ENCODE peak calls at places on chromosome 7, in seven cellular contexts. J is progenitor cell of endocrine pancreas, D is H9, C is GM10248, N is tibial artery, B is GM20000, V is fibroblast of mammary gland. G is an unnamed sample.

GRCh38 chr7:37714606-37715005 is 31.0 kb downstream of the GPR141 start:
- DNase-seq in N (no peak), J (no peak), D (no peak), C (no peak), V (no peak), B (no peak), G (no peak)

GRCh38 chr7:123682690-123683089 is 27.0 kb downstream of the LMOD2 start:
- DNase-seq in C (no peak), V (peak), B (peak), D (no peak), N (no peak), J (no peak), G (no peak)

GRCh38 chr7:4574851-4575250 is 107.2 kb upstream of the FOXK1 start:
- DNase-seq in J (no peak), N (no peak), C (no peak), D (no peak), B (no peak), V (no peak), G (no peak)

GRCh38 chr7:110541962-110542361 is 549.0 kb upstream of the LRRN3 start:
- DNase-seq in D (no peak), B (no peak), C (no peak), J (no peak), N (no peak), V (no peak), G (no peak)

GRCh38 chr7:4739528-4739992 is 35.9 kb upstream of the AP5Z1 start:
- DNase-seq in B (no peak), C (no peak), D (no peak), J (no peak), N (no peak), V (peak), G (no peak)

GRCh38 chr7:98754041-98754479 is 115.8 kb downstream of the TMEM130 start:
- DNase-seq in N (no peak), B (no peak), C (no peak), J (no peak), V (no peak), D (peak), G (no peak)

GRCh38 chr7:122303971-122304603 is 463 bp downstream of the FEZF1 start:
- DNase-seq in N (no peak), B (no peak), D (peak), C (no peak), V (no peak), J (no peak), G (peak)

GRCh38 chr7:27723086-27723485 is 16.9 kb upstream of the TAX1BP1 start:
- DNase-seq in N (no peak), B (no peak), D (no peak), C (no peak), V (no peak), J (no peak), G (no peak)

GRCh38 chr7:100169147-100169850 is 882 bp upstream of the GAL3ST4 start:
- DNase-seq in B (peak), D (no peak), C (no peak), J (no peak), N (no peak), V (no peak), G (peak)

GRCh38 chr7:121398246-121398645 is 2.1 kb upstream of the FAM3C start:
- DNase-seq in V (no peak), B (no peak), C (no peak), J (no peak), N (no peak), D (no peak), G (no peak)

GRCh38 chr7:141354251-141354650 is 197.0 kb upstream of the AGK start:
- DNase-seq in V (peak), C (no peak), D (no peak), N (no peak), B (no peak), J (no peak), G (no peak)

GRCh38 chr7:99407849-99408346 is 499 bp downstream of the PDAP1 start:
- DNase-seq in V (peak), C (no peak), D (no peak), J (no peak), B (no peak), N (peak), G (no peak)

GRCh38 chr7:74525881-74526280 is 72.2 kb downstream of the GTF2IRD1 start:
- DNase-seq in J (no peak), C (no peak), D (peak), N (no peak), V (no peak), B (no peak), G (no peak)

GRCh38 chr7:107469836-107470416 is at the start of gene GPR22:
- DNase-seq in B (no peak), D (no peak), V (no peak), C (no peak), J (no peak), N (no peak), G (no peak)

GRCh38 chr7:158355456-158356065 is 232.1 kb downstream of the PTPRN2 start:
- DNase-seq in D (peak), N (no peak), C (no peak), J (no peak), B (no peak), V (no peak), G (peak)

GRCh38 chr7:26081627-26082026 is 70.4 kb upstream of the NFE2L3 start:
- DNase-seq in N (no peak), D (no peak), J (no peak), V (no peak), B (no peak), C (no peak), G (no peak)

GRCh38 chr7:2523461-2523905 is 3.9 kb downstream of the LFNG start:
- DNase-seq in D (peak), V (no peak), J (no peak), B (no peak), C (no peak), N (no peak), G (no peak)

GRCh38 chr7:158783595-158783994 is 45.7 kb downstream of the ESYT2 start:
- DNase-seq in D (no peak), N (no peak), C (no peak), V (no peak), J (no peak), B (no peak), G (no peak)

GRCh38 chr7:129951076-129952011 is 1.4 kb downstream of the UBE2H start:
- DNase-seq in B (no peak), N (peak), J (no peak), V (no peak), C (no peak), D (peak), G (peak)

GRCh38 chr7:69889338-69890080 is 291.2 kb downstream of the AUTS2 start:
- DNase-seq in N (no peak), B (no peak), J (no peak), C (no peak), D (no peak), V (no peak), G (no peak)

GRCh38 chr7:36967387-36967786 is 243.1 kb upstream of the AOAH start:
- DNase-seq in C (peak), B (peak), J (peak), D (peak), N (peak), V (peak), G (no peak)

GRCh38 chr7:12889391-12889790 is 202.0 kb downstream of the ARL4A start:
- DNase-seq in N (no peak), D (no peak), J (no peak), B (no peak), V (peak), C (no peak), G (no peak)

GRCh38 chr7:149637911-149638565 is 135.3 kb downstream of the ZNF467 start:
- DNase-seq in C (no peak), D (no peak), N (no peak), J (no peak), V (no peak), B (no peak), G (no peak)

GRCh38 chr7:2433713-2434550 is 30.5 kb downstream of the CHST12 start:
- DNase-seq in D (no peak), C (no peak), V (no peak), J (no peak), B (no peak), N (no peak), G (no peak)

GRCh38 chr7:138895700-138896099 is 85.5 kb downstream of the KIAA1549 start:
- DNase-seq in N (no peak), C (no peak), V (no peak), J (no peak), D (no peak), B (no peak), G (no peak)

GRCh38 chr7:27329917-27330316 is 87.3 kb downstream of the EVX1 start:
- DNase-seq in N (no peak), C (no peak), B (no peak), J (no peak), V (peak), D (no peak), G (no peak)

GRCh38 chr7:40701836-40702551 is 567.2 kb downstream of the SUGCT start:
- DNase-seq in N (no peak), J (no peak), B (no peak), C (no peak), V (no peak), D (no peak), G (no peak)

GRCh38 chr7:12801107-12801506 is 113.7 kb downstream of the ARL4A start:
- DNase-seq in C (no peak), D (no peak), B (no peak), V (no peak), N (no peak), J (no peak), G (no peak)

GRCh38 chr7:27161721-27162547 is 3.4 kb downstream of the HOXA9 start:
- DNase-seq in N (peak), J (no peak), D (peak), V (peak), B (no peak), C (no peak), G (peak)

GRCh38 chr7:103934508-103934907 is 55.0 kb downstream of the RELN start:
- DNase-seq in V (no peak), J (no peak), C (no peak), N (no peak), D (no peak), B (no peak), G (no peak)

GRCh38 chr7:157445246-157445955 is 108.6 kb downstream of the DNAJB6 start:
- DNase-seq in J (no peak), C (no peak), V (no peak), D (no peak), N (no peak), B (no peak), G (peak)

GRCh38 chr7:96304573-96304972 is 17.3 kb downstream of the SLC25A13 start:
- DNase-seq in J (no peak), C (no peak), N (no peak), D (no peak), B (no peak), V (peak), G (no peak)

GRCh38 chr7:74134117-74134539 is 40.0 kb upstream of the EIF4H start:
- DNase-seq in D (no peak), N (no peak), C (no peak), B (no peak), V (no peak), J (no peak), G (no peak)

GRCh38 chr7:129213828-129214227 is 11.0 kb upstream of the AHCYL2 start:
- DNase-seq in D (peak), V (peak), C (peak), B (no peak), N (no peak), J (no peak), G (no peak)

GRCh38 chr7:131300572-131301466 is 26.9 kb upstream of the MKLN1 start:
- DNase-seq in V (peak), J (no peak), D (no peak), C (no peak), N (no peak), B (no peak), G (no peak)

GRCh38 chr7:2321020-2321419 is 6.8 kb upstream of the SNX8 start:
- DNase-seq in V (no peak), C (no peak), B (no peak), N (no peak), J (no peak), D (peak), G (no peak)

GRCh38 chr7:81234896-81235295 is 316.0 kb upstream of the SEMA3C start:
- DNase-seq in D (no peak), N (peak), V (peak), B (no peak), C (no peak), J (no peak), G (no peak)

GRCh38 chr7:24531255-24531654 is 42.0 kb upstream of the PALS2 start:
- DNase-seq in D (no peak), B (no peak), N (no peak), J (no peak), V (no peak), C (no peak), G (no peak)

GRCh38 chr7:80183900-80184685 is 49.5 kb downstream of the GNAI1 start:
- DNase-seq in B (no peak), J (no peak), N (no peak), C (no peak), D (no peak), V (peak), G (no peak)

DNA sequence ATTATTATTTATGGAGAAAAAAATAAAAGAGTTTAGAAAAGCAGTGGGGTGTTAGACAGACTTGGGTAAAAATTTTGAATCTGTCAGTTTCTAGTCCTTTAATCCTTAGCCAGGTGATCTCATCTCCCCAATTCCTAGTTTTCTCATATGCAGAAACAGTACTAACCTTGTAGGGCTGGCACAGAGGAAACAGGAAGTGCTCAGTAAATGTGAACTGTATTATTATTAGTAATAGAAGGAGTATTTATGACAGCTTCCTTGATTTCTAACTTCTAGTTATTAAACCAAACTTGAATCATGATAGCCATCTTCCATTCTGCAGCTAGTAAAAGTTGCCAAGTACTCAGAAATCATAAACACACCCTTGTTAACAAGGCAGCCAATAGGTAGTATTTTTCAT is 12.5 kb downstream of the TBX20 start:
- DNase-seq in B (no peak), V (no peak), C (no peak), D (no peak), N (no peak), J (no peak), G (no peak)
- TF ChIP-seq CTCF in B (no peak), V (no peak), C (no peak), D (no peak), N (no peak), J (no peak), G (no peak)

GRCh38 chr7:151229249-151229648 is 2.2 kb upstream of the ABCF2 start:
- DNase-seq in V (no peak), B (no peak), C (no peak), N (no peak), D (no peak), J (no peak), G (no peak)

GRCh38 chr7:151226875-151227782 is at the start of gene ABCF2:
- DNase-seq in N (peak), D (peak), B (peak), C (peak), J (peak), V (peak), G (peak)

GRCh38 chr7:151225948-151226510 is 976 bp downstream of the ABCF2 start:
- DNase-seq in D (no peak), C (no peak), J (no peak), N (no peak), B (no peak), V (peak), G (no peak)

GRCh38 chr7:151228024-151228866 is 1.2 kb upstream of the ABCF2 start:
- DNase-seq in V (no peak), D (no peak), B (no peak), N (no peak), C (no peak), J (no peak), G (no peak)

GRCh38 chr7:151226560-151226874 is 488 bp downstream of the ABCF2 start:
- DNase-seq in V (no peak), N (no peak), B (no peak), D (no peak), C (no peak), J (no peak), G (no peak)
- TF ChIP-seq CTCF in V (no peak), N (no peak), B (no peak), D (no peak), C (no peak), J (no peak), G (no peak)

GRCh38 chr7:71131753-71132520 is at the start of gene GALNT17:
- DNase-seq in B (no peak), C (no peak), J (peak), D (no peak), V (no peak), N (no peak), G (no peak)

GRCh38 chr7:71130280-71130679 is 1.7 kb upstream of the GALNT17 start:
- DNase-seq in J (no peak), N (no peak), D (no peak), C (no peak), V (no peak), B (no peak), G (no peak)

GRCh38 chr7:71132521-71133231 is 732 bp downstream of the GALNT17 start:
- DNase-seq in D (no peak), V (peak), N (no peak), C (no peak), B (no peak), J (peak), G (no peak)

GRCh38 chr7:71133232-71133622 is 1.3 kb downstream of the GALNT17 start:
- DNase-seq in V (no peak), J (no peak), D (no peak), N (no peak), B (no peak), C (no peak), G (no peak)

DNA sequence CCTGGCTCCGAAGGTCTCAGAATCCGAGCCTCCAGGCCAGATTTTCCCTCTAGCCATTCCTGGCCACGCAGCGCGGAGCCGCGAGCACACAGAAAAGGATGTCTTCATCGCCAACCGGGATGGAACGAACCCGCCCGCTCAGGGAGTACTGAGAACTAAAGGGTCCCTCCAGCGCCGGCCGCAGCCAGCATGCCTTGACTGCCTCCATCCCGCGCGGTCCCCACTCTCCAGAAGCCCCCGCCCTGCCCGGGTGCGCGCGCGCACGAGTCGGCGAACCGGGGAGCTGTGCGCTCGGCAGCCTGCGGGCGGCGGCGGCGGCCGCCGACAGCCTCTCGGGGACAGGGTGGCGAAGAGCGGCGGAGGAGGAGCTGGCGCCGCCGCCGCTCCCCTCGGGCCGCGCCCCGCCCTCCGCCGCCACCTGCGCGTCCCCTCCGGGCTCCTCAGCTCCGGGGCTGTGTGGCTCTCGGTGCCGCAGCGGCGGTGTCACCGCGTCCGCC is 640 bp upstream of the GALNT17 start:
- DNase-seq in D (peak), C (no peak), B (no peak), J (peak), N (peak), V (no peak), G (no peak)
- TF ChIP-seq CTCF in D (no peak), C (no peak), B (no peak), J (peak), N (no peak), V (no peak), G (peak)

DNA sequence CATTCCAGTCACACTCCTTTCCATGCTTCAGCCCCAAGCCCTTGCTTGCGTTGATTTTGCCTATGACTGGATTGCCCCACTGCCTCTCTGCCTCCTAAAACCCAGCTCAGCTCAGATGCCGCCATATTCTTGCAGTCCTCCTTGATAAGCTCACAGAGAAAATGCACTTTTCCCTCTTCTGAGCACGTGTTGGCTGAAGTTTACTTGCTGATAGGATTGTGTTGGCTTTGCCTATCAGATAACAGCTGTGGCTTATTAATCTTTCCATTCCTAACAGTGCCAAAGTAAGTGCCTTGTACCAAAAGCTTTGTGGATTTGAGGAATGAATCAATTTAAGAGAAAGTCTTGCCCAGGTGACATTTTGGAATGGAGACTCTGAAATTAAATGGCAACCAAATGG is 249.2 kb downstream of the PHTF2 start:
- DNase-seq in B (no peak), C (no peak), N (no peak), J (no peak), V (no peak), D (no peak), G (no peak)
- TF ChIP-seq CTCF in B (no peak), C (no peak), N (no peak), J (no peak), V (no peak), D (no peak), G (no peak)